ENCODE peak calls at places on chromosome 7, in four cellular contexts. I is endothelial cell, F is NCI-H1436 treated with DMSO at 0.1 percent for 48 hours, W is astrocyte of the spinal cord. B is an unnamed sample.

GRCh38 chr7:99643464-99643863 is 26.7 kb downstream of the ZSCAN25 start:
- DNase-seq in I (no peak), F (no peak), W (no peak), B (no peak)

GRCh38 chr7:27187702-27188665 is 3.0 kb upstream of the HOXA11 start:
- DNase-seq in I (no peak), F (no peak), W (no peak), B (peak; percentile 20)

GRCh38 chr7:6416516-6417145 is 31.1 kb downstream of the DAGLB start:
- DNase-seq in I (no peak), F (no peak), W (no peak), B (no peak)

GRCh38 chr7:152762056-152762455 is 2.5 kb downstream of the ACTR3B start:
- DNase-seq in I (no peak), F (no peak), W (no peak), B (no peak)

GRCh38 chr7:71442492-71443196 is 310.7 kb downstream of the GALNT17 start:
- DNase-seq in I (no peak), F (no peak), W (no peak), B (no peak)

GRCh38 chr7:81457858-81458522 is 311.9 kb downstream of the HGF start:
- DNase-seq in I (no peak), F (no peak), W (peak; percentile 55), B (no peak)

GRCh38 chr7:82204694-82205093 is 238.9 kb downstream of the CACNA2D1 start:
- DNase-seq in I (no peak), F (no peak), W (peak; percentile 84), B (no peak)

GRCh38 chr7:40775877-40776276 is 641.1 kb downstream of the SUGCT start:
- DNase-seq in I (no peak), F (no peak), W (no peak), B (no peak)

GRCh38 chr7:140197938-140198337 is 21.2 kb upstream of the KDM7A start:
- DNase-seq in I (no peak), F (no peak), W (no peak), B (no peak)

B was measured in glutamatergic neuron.